ENCODE peak calls at places on chromosomes 6 and 20, in six cellular contexts. V, C, L, F, U and B are unnamed samples.

GRCh38 chr6:99543968-99544367 is 24.5 kb downstream of the CCNC start:
- DNase-seq in V (no peak), C (no peak), L (no peak), F (no peak), U (no peak), B (no peak)

GRCh38 chr6:132395015-132395597 is 6.2 kb downstream of the MOXD1 start:
- DNase-seq in V (no peak), C (no peak), L (no peak), F (no peak), U (no peak), B (no peak)

GRCh38 chr6:90095145-90095544 is 200.9 kb downstream of the GJA10 start:
- DNase-seq in V (no peak), C (no peak), L (no peak), F (no peak), U (no peak), B (no peak)

GRCh38 chr20:33791021-33791420 is 20.1 kb upstream of the CHMP4B start:
- DNase-seq in V (no peak), C (no peak), L (no peak), F (no peak), U (no peak), B (no peak)

GRCh38 chr6:42378125-42378524 is 73.6 kb downstream of the TRERF1 start:
- DNase-seq in V (no peak), C (no peak), L (no peak), F (peak; percentile 38), U (no peak), B (no peak)

GRCh38 chr20:33023439-33024262 is 7.8 kb upstream of the BPIFB6 start:
- DNase-seq in V (no peak), C (no peak), L (no peak), F (no peak), U (no peak), B (no peak)

GRCh38 chr6:30130887-30131862 is 4.8 kb upstream of the TRIM40 start:
- DNase-seq in V (peak; percentile 89), C (peak; percentile 66), L (peak; percentile 64), F (peak; percentile 71), U (peak; percentile 64), B (peak; percentile 64)

GRCh38 chr6:126696921-126697693 is 357.2 kb downstream of the CENPW start:
- DNase-seq in V (peak; percentile 79), C (no peak), L (no peak), F (no peak), U (no peak), B (no peak)

GRCh38 chr6:158819977-158820632 is 937 bp upstream of the EZR start:
- DNase-seq in V (peak; percentile 59), C (no peak), L (no peak), F (no peak), U (no peak), B (no peak)

GRCh38 chr6:132933085-132933484 is 118.7 kb downstream of the RPS12 start:
- DNase-seq in V (no peak), C (no peak), L (no peak), F (no peak), U (no peak), B (no peak)

GRCh38 chr6:16450821-16451220 is 212.4 kb downstream of the GMPR start:
- DNase-seq in V (no peak), C (no peak), L (peak; percentile 7), F (no peak), U (no peak), B (no peak)

GRCh38 chr20:36493801-36494114 is 47.6 kb upstream of the MYL9 start:
- DNase-seq in V (no peak), C (no peak), L (peak; percentile 45), F (no peak), U (no peak), B (peak; percentile 82)

GRCh38 chr20:19274001-19274400 is 61.6 kb downstream of the SLC24A3 start:
- DNase-seq in V (no peak), C (no peak), L (no peak), F (no peak), U (no peak), B (no peak)